ENCODE peak calls at places on chromosomes 12 and 14, in four cellular contexts. R is upper lobe of left lung, O is body of pancreas, D is breast epithelium. B is an unnamed sample. For H3K4me1, the result is how much of the 10 kb centered on the place peaks cover.

GRCh38 chr14:66974397-66975025 is 214.7 kb upstream of the GARIN2 start:
- DNase-seq in D (no peak), R (no peak), O (no peak), B (no peak)

GRCh38 chr12:88360349-88360748 is 218.2 kb downstream of the TMTC3 start:
- DNase-seq in R (no peak), O (no peak), D (no peak), B (no peak)

GRCh38 chr12:110698171-110698902 is 9.4 kb upstream of the HVCN1 start:
- DNase-seq in R (peak), O (peak), D (peak), B (no peak)

GRCh38 chr12:58592817-58593216 is 327.5 kb downstream of the LRIG3 start:
- DNase-seq in D (no peak), O (no peak), R (no peak), B (no peak)

GRCh38 chr14:77158175-77158908 is 16.8 kb upstream of the ZDHHC22 start:
- DNase-seq in O (no peak), D (no peak), R (no peak), B (no peak)

GRCh38 chr14:77790566-77791224 is 9.2 kb upstream of the ADCK1 start:
- DNase-seq in R (no peak), O (no peak), D (no peak), B (no peak)

GRCh38 chr12:67742461-67742860 is 93.9 kb downstream of the DYRK2 start:
- DNase-seq in R (no peak), D (no peak), O (no peak), B (no peak)

GRCh38 chr12:113424915-113425823 is 3.0 kb downstream of the SDSL start:
- DNase-seq in D (no peak), O (peak), R (peak), B (no peak)

GRCh38 chr12:71810905-71811304 is 28.7 kb upstream of the TBC1D15 start:
- DNase-seq in R (no peak), D (no peak), O (no peak), B (no peak)

GRCh38 chr12:84874825-84875139 is 37.8 kb downstream of the SLC6A15 start:
- DNase-seq in D (no peak), R (no peak), O (no peak), B (no peak)

GRCh38 chr12:94615284-94616216 is 34.8 kb downstream of the TMCC3 start:
- DNase-seq in R (no peak), O (peak), D (no peak), B (no peak)

GRCh38 chr14:61860294-61860918 is 98.2 kb downstream of the SNAPC1 start:
- DNase-seq in R (peak), D (no peak), O (peak), B (no peak)

GRCh38 chr14:68395585-68395984 is 397.3 kb downstream of the ZFP36L1 start:
- DNase-seq in O (no peak), D (no peak), R (peak), B (no peak)

GRCh38 chr14:102913341-102914211 is 8.9 kb upstream of the AMN start:
- DNase-seq in R (no peak), D (no peak), O (no peak), B (no peak)
- TF ChIP-seq CTCF in R (no peak), D (no peak), O (no peak), B (no peak)

GRCh38 chr12:11433664-11434063 is 38.3 kb upstream of the PRB2 start:
- DNase-seq in R (no peak), D (no peak), O (no peak), B (no peak)

GRCh38 chr12:11431486-11431885 is 36.1 kb upstream of the PRB2 start:
- DNase-seq in D (no peak), O (no peak), R (no peak), B (no peak)
- H3K4me1 ChIP-seq in D (under half), O (under half), R (under half), B (under half)

DNA sequence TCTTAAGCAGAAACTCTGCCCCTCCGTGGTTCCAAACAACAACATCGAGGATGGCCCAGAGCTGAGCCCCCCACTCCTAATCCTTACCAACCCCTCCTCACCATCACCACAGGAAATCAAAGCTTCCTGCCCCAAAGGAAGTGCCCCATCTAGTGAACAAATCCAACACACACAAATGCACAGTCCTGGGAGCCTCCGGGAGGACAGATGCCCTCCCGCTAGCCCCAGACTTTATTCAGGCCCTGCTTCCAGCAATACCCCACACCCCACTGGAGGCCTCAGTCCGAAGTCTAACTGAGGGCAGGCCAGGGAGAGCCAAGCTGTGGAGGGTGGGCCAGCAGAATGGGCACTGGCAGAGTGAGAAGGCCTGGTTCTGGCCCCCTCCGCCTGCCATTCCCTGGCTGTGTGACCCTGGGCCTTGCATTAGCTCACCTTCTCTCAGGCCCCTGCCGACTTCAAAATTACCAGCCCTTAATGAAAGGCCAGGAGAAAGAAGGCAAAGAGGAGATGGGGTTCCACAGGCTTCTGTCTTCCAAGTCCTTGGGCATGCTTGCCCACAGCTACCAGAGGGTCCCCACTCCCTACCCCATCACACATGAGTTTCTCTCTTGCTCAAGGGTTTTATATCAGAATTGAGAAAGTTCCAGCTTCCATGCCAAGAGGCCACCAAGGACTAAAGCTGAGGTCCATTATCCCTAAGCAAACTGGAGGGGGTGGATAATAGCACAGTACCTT is 2.3 kb downstream of the HDAC7 start:
- DNase-seq in O (no peak), R (no peak), D (no peak), B (no peak)
- TF ChIP-seq CTCF in O (no peak), R (no peak), D (no peak), B (no peak)

GRCh38 chr14:89408907-89409675 is 7.9 kb downstream of the FOXN3 start:
- DNase-seq in R (no peak), D (peak), O (no peak), B (no peak)
- H3K4me1 ChIP-seq in R (under half), D (under half), O (under half), B (under half)

DNA sequence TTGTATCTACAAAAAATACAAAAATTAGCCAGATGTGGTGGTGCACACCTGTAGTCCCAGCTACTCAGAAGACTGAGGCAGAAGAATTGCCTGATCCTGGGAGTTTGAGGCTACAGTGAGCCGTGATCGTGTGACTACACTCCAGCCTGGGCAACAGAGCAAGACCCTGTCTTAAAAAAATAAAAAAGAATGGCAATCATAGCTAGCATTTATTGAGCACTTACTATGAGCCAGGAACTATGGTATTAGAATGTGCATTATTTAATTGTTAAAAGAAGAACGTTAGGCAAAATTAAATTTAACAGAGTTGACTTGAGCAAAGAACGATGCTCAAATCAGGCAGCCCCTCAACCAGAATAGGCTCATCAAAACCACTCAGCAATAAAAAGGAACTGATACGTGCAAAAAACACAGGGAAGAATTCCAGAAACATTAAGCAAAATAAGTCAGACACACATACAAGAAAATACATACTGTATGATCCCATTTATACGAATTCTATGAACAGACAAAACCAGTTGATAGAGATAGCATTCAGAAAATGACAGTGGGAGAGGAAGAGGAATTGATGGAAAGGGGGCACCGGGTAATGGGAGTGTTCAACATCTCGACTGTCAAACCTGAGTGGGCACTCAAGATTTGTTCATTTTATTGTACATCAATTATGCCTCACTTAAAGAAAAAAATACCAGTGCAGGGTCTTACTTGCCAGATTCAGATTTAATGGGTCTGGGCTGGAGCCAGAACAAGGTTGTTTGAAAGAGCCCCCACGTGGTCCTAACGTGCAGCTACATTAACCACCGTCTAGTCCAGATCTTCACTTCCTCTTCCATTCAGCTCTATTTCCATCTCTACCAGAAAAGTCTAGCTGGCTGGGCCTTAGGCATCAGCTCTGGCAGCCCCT is 8.0 kb downstream of the SCNN1A start:
- DNase-seq in D (no peak), O (no peak), R (no peak), B (no peak)
- TF ChIP-seq CTCF in D (no peak), O (no peak), R (peak), B (no peak)

GRCh38 chr14:24272442-24272841 is 1.0 kb upstream of the RABGGTA start:
- DNase-seq in R (no peak), D (no peak), O (no peak), B (no peak)

GRCh38 chr14:24277606-24278321 is 6.4 kb upstream of the RABGGTA start:
- DNase-seq in R (peak), O (no peak), D (no peak), B (no peak)

GRCh38 chr14:24274101-24274543 is 2.7 kb upstream of the RABGGTA start:
- DNase-seq in O (peak), R (peak), D (no peak), B (no peak)

GRCh38 chr14:24273422-24273998 is 2.1 kb upstream of the RABGGTA start:
- DNase-seq in O (no peak), D (no peak), R (peak), B (no peak)

DNA sequence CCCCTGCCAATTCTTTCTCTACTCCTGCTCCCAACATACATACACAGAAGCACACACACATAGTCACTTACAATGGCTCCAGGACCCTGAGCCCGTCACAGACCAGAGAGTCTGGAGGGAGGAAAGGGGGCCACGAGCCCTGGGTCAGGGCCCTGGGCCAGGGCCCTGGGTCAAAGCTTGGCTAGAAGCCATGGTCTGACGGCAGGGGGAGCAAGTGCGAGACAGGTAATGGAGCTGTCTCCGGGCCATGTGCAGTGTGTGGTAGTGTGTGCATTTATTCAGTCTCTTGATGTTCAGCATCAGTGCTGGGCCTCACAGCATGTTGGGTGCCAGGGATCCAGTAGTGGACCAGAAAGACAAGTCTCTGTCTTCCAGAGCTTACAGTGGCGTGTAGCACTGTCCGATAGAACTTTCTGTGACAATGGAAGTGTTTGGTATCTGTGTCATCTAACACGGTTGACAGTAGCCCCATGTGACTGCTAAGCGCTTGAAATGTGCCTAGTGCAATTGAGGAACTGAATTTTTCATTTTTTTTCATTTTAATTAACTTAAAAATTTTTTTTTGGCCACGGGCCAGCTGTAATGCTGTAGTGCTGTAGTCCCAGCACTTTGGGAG is 4.2 kb upstream of the RABGGTA start:
- DNase-seq in D (no peak), O (no peak), R (no peak), B (no peak)
- H3K4me1 ChIP-seq in D (under half), O (half or more), R (under half), B (under half)

DNA sequence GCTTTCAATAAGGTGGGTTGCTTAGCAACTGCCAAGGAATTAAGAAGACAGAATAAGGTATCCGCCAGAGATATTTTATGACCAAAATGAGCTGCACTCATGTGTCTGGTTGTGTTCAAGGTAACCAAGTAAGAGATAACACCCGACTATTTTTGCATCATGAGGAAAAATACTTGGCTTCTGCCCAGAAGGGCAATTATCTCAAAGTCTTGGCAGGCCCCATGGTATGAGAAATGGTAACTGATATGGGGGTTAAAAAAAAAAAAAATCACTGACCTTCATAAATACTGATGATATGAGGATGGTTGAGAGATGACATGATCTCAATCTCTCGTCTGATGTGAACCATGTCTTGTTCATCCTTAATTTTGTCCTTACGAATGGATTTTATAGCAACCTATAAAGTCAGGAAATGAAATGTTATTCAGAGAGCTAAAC is 32.6 kb downstream of the NUAK1 start:
- DNase-seq in R (no peak), O (no peak), D (no peak), B (no peak)
- TF ChIP-seq CTCF in R (no peak), O (no peak), D (no peak), B (no peak)

GRCh38 chr12:64671682-64672081 is 61.4 kb downstream of the RASSF3 start:
- DNase-seq in O (no peak), R (no peak), D (no peak), B (no peak)

GRCh38 chr12:64670856-64671639 is 60.8 kb downstream of the RASSF3 start:
- DNase-seq in D (no peak), R (peak), O (peak), B (no peak)

GRCh38 chr12:64674367-64674922 is 64.2 kb downstream of the RASSF3 start:
- DNase-seq in D (no peak), O (no peak), R (no peak), B (no peak)

GRCh38 chr12:64673490-64674169 is 63.3 kb downstream of the RASSF3 start:
- DNase-seq in D (no peak), R (no peak), O (no peak), B (no peak)

GRCh38 chr12:64672925-64673409 is 62.7 kb downstream of the RASSF3 start:
- DNase-seq in O (peak), R (peak), D (no peak), B (no peak)
- H3K4me1 ChIP-seq in O (half or more), R (half or more), D (under half), B (under half)